ENCODE peak calls at places on chromosomes 16 and 17, in six cellular contexts. S is BJ, L is pancreas, H is GM13977, W is endodermal cell, I is bronchial epithelial cell. P is an unnamed sample.

GRCh38 chr17:41580651-41581365 is 5.9 kb downstream of the KRT14 start:
- DNase-seq in I (peak), W (no peak), H (no peak), S (no peak), L (no peak), P (no peak)

GRCh38 chr17:63523256-63523869 is at the start of gene KCNH6:
- DNase-seq in H (no peak), I (no peak), W (no peak), L (peak), S (no peak), P (no peak)

GRCh38 chr16:21638573-21638975 is 13.8 kb downstream of the IGSF6 start:
- DNase-seq in W (no peak), L (no peak), S (no peak), H (peak), I (peak), P (no peak)

GRCh38 chr17:51046527-51047384 is 73.9 kb downstream of the SPAG9 start:
- DNase-seq in L (peak), H (no peak), W (peak), S (no peak), I (peak), P (no peak)

GRCh38 chr17:39934324-39934723 is 6.8 kb downstream of the LRRC3C start:
- DNase-seq in W (no peak), L (no peak), H (no peak), I (no peak), S (no peak), P (no peak)

GRCh38 chr16:89863741-89864391 is 9.5 kb upstream of the TCF25 start:
- DNase-seq in H (peak), S (no peak), W (no peak), L (no peak), I (peak), P (no peak)

GRCh38 chr16:2148714-2149629 is 547 bp downstream of the RAB26 start:
- DNase-seq in W (peak), H (no peak), S (no peak), L (peak), I (peak), P (no peak)

GRCh38 chr17:14299261-14300093 is 1.4 kb upstream of the HS3ST3B1 start:
- DNase-seq in S (no peak), W (peak), I (no peak), H (no peak), L (no peak), P (peak)

GRCh38 chr16:2270588-2271470 is 2.9 kb upstream of the RNPS1 start:
- DNase-seq in I (no peak), S (no peak), L (no peak), W (peak), H (no peak), P (no peak)

GRCh38 chr17:28925912-28926365 is 23.1 kb upstream of the DHRS13 start:
- DNase-seq in L (no peak), H (peak), W (no peak), I (peak), S (peak), P (no peak)

GRCh38 chr16:57826706-57827625 is 24.7 kb upstream of the KIFC3 start:
- DNase-seq in W (no peak), H (no peak), L (peak), I (no peak), S (no peak), P (peak)

GRCh38 chr16:48949636-48950035 is 332.0 kb downstream of the CBLN1 start:
- DNase-seq in S (no peak), I (peak), W (no peak), L (no peak), H (no peak), P (no peak)

GRCh38 chr17:39926588-39927100 is 757 bp downstream of the ORMDL3 start:
- DNase-seq in I (peak), L (peak), S (no peak), W (peak), H (peak), P (no peak)

GRCh38 chr17:17417718-17418151 is 59.1 kb upstream of the MED9 start:
- DNase-seq in S (no peak), H (no peak), I (no peak), L (no peak), W (no peak), P (no peak)

GRCh38 chr17:29504711-29505110 is 62.1 kb downstream of the ABHD15 start:
- DNase-seq in W (no peak), H (no peak), L (no peak), S (no peak), I (peak), P (no peak)

GRCh38 chr17:34434065-34434464 is 71.0 kb upstream of the CCL1 start:
- DNase-seq in S (no peak), W (no peak), I (peak), L (no peak), H (no peak), P (no peak)

GRCh38 chr16:49458656-49459445 is 85.2 kb downstream of the C16orf78 start:
- DNase-seq in I (no peak), H (no peak), L (no peak), S (no peak), W (no peak), P (no peak)

GRCh38 chr17:65797809-65798208 is 236.4 kb upstream of the AXIN2 start:
- DNase-seq in W (peak), S (no peak), I (no peak), L (no peak), H (no peak), P (no peak)
- TF ChIP-seq CTCF in W (peak), S (peak), I (peak), L (no peak), H (peak), P (no peak)

GRCh38 chr16:71883849-71884638 is at the start of gene ZNF821:
- DNase-seq in I (peak), H (peak), L (peak), W (peak), S (no peak), P (peak)
- TF ChIP-seq CTCF in I (peak), H (peak), L (no peak), W (no peak), S (peak), P (peak)

GRCh38 chr17:49875690-49876089 is 27.8 kb upstream of the TAC4 start:
- DNase-seq in L (no peak), S (no peak), I (no peak), H (no peak), W (peak), P (no peak)

GRCh38 chr17:49874911-49875310 is 27.0 kb upstream of the TAC4 start:
- DNase-seq in W (no peak), H (no peak), L (no peak), I (no peak), S (no peak), P (no peak)

GRCh38 chr17:49873926-49874325 is 26.1 kb upstream of the TAC4 start:
- DNase-seq in L (no peak), W (no peak), H (no peak), S (no peak), I (no peak), P (no peak)

GRCh38 chr17:49872776-49873377 is 25.0 kb upstream of the TAC4 start:
- DNase-seq in I (no peak), S (no peak), L (no peak), H (no peak), W (no peak), P (no peak)

GRCh38 chr17:49873466-49873865 is 25.6 kb upstream of the TAC4 start:
- DNase-seq in I (no peak), S (no peak), L (no peak), W (no peak), H (no peak), P (no peak)
- TF ChIP-seq CTCF in I (no peak), S (no peak), L (no peak), W (no peak), H (no peak), P (no peak)

GRCh38 chr16:30066882-30067583 is 1.5 kb downstream of the ALDOA start:
- DNase-seq in L (peak), H (no peak), I (no peak), W (no peak), S (no peak), P (peak)

GRCh38 chr16:30063893-30064745 is 1.4 kb upstream of the ALDOA start:
- DNase-seq in H (peak), S (no peak), L (peak), I (peak), W (peak), P (peak)

GRCh38 chr16:30065943-30066881 is 652 bp downstream of the ALDOA start:
- DNase-seq in W (no peak), S (no peak), L (no peak), I (peak), H (no peak), P (no peak)

GRCh38 chr16:30064746-30065111 is 831 bp upstream of the ALDOA start:
- DNase-seq in S (no peak), I (no peak), W (peak), L (no peak), H (no peak), P (no peak)

GRCh38 chr16:30065112-30065942 is at the start of gene ALDOA:
- DNase-seq in L (peak), I (peak), W (peak), H (peak), S (peak), P (peak)
- TF ChIP-seq CTCF in L (no peak), I (no peak), W (no peak), H (no peak), S (no peak), P (no peak)

GRCh38 chr17:81929253-81930141 is 2.0 kb upstream of the MAFG start:
- DNase-seq in S (no peak), W (no peak), I (no peak), H (no peak), L (no peak), P (peak)

GRCh38 chr17:81927145-81927652 is 336 bp downstream of the MAFG start:
- DNase-seq in I (no peak), H (no peak), S (no peak), W (no peak), L (no peak), P (no peak)

GRCh38 chr17:81926451-81927144 is 937 bp downstream of the MAFG start:
- DNase-seq in S (no peak), L (peak), W (peak), I (peak), H (peak), P (peak)

GRCh38 chr17:81928497-81929252 is 1.1 kb upstream of the MAFG start:
- DNase-seq in S (no peak), L (no peak), I (no peak), W (peak), H (no peak), P (peak)

GRCh38 chr17:81927653-81928496 is at the start of gene MAFG:
- DNase-seq in I (peak), H (peak), S (peak), W (peak), L (peak), P (peak)
- TF ChIP-seq CTCF in I (no peak), H (peak), S (peak), W (peak), L (no peak), P (peak)

DNA sequence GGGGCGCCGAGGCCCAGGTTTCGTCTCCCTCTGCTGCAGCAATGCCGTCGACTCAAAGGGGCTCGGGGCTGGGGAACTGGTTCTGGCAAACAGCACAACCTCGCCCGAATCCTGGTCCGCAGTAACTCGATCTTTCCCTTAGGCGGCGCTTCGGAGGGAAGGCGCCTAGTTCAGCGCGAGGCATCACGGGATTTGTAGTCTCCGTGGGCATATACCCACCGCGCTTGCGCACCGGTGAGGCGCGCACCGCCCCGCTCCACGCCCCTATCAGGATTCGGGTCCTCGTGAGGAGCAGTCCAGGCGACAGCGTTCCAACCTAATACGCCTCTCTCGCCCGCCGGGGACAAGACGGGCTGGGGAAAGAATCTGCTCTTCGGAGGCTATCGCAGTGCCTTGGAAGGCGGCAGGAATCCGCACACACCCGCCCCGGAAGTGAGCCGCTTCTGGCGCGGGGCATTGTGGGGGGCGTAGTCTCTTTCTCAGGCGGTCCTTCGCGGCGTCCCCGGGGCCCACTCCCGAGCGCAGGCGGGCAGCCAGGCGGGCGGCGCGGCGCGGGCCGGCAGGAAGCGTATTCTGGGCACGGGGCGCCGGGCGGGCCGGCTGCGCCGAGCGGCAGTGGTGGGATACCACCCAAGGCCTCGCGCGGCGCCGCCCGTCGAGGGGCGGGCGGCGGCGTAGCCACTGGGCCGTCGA is at the start of gene THAP11:
- DNase-seq in S (peak), H (peak), I (peak), L (peak), W (peak), P (peak)
- TF ChIP-seq CTCF in S (peak), H (peak), I (peak), L (peak), W (peak), P (peak)